ENCODE peak calls at places on chromosomes 7 and 10, in eight cellular contexts. One of them, this sample, is unnamed.

GRCh38 chr7:127769696-127770400 is 117.9 kb downstream of the SND1 start:
- DNase-seq in colonic mucosa: no peak
- DNase-seq in spleen: no peak
- DNase-seq in dorsolateral prefrontal cortex: no peak
- DNase-seq in GM20000: no peak
- DNase-seq in GM03348: peak; percentile 38
- DNase-seq in HuH-7.5: no peak
- DNase-seq in aorta: no peak
- DNase-seq in this sample: no peak

GRCh38 chr7:130896898-130897514 is 163.0 kb upstream of the KLF14 start:
- DNase-seq in GM03348: peak; percentile 65
- DNase-seq in spleen: peak; percentile 91
- DNase-seq in colonic mucosa: peak; percentile 85
- DNase-seq in aorta: peak; percentile 80
- DNase-seq in HuH-7.5: peak; percentile 51
- DNase-seq in dorsolateral prefrontal cortex: peak; percentile 82
- DNase-seq in GM20000: peak; percentile 65
- DNase-seq in this sample: peak; percentile 86

GRCh38 chr7:137953692-137954470 is 48.0 kb downstream of the CREB3L2 start:
- DNase-seq in colonic mucosa: peak; percentile 66
- DNase-seq in GM20000: no peak
- DNase-seq in aorta: no peak
- DNase-seq in GM03348: no peak
- DNase-seq in spleen: no peak
- DNase-seq in HuH-7.5: no peak
- DNase-seq in dorsolateral prefrontal cortex: no peak
- DNase-seq in this sample: no peak

GRCh38 chr10:103685880-103686669 is 169.3 kb downstream of the SH3PXD2A start:
- DNase-seq in HuH-7.5: peak; percentile 98
- DNase-seq in spleen: peak; percentile 91
- DNase-seq in aorta: peak; percentile 80
- DNase-seq in dorsolateral prefrontal cortex: peak; percentile 89
- DNase-seq in GM03348: peak; percentile 91
- DNase-seq in colonic mucosa: peak; percentile 88
- DNase-seq in GM20000: peak; percentile 86
- DNase-seq in this sample: peak; percentile 86

GRCh38 chr10:98141484-98142073 is 7.1 kb downstream of the R3HCC1L start:
- DNase-seq in GM20000: no peak
- DNase-seq in spleen: no peak
- DNase-seq in GM03348: no peak
- DNase-seq in dorsolateral prefrontal cortex: no peak
- DNase-seq in HuH-7.5: no peak
- DNase-seq in colonic mucosa: no peak
- DNase-seq in aorta: no peak
- DNase-seq in this sample: no peak

GRCh38 chr7:83038787-83039186 is 123.9 kb downstream of the PCLO start:
- DNase-seq in aorta: no peak
- DNase-seq in colonic mucosa: no peak
- DNase-seq in GM20000: no peak
- DNase-seq in dorsolateral prefrontal cortex: no peak
- DNase-seq in GM03348: no peak
- DNase-seq in spleen: no peak
- DNase-seq in HuH-7.5: no peak
- DNase-seq in this sample: no peak

GRCh38 chr7:41706228-41706930 is 3.5 kb upstream of the INHBA start:
- DNase-seq in dorsolateral prefrontal cortex: no peak
- DNase-seq in GM03348: no peak
- DNase-seq in aorta: no peak
- DNase-seq in spleen: no peak
- DNase-seq in GM20000: no peak
- DNase-seq in HuH-7.5: no peak
- DNase-seq in colonic mucosa: no peak
- DNase-seq in this sample: no peak

GRCh38 chr10:75402486-75403143 is 1.1 kb upstream of the ZNF503 start:
- DNase-seq in colonic mucosa: peak; percentile 45
- DNase-seq in GM03348: peak; percentile 35
- DNase-seq in GM20000: no peak
- DNase-seq in aorta: peak; percentile 59
- DNase-seq in HuH-7.5: no peak
- DNase-seq in dorsolateral prefrontal cortex: no peak
- DNase-seq in spleen: no peak
- DNase-seq in this sample: no peak

GRCh38 chr10:87861566-87861952 is 1.8 kb downstream of the KLLN start:
- DNase-seq in spleen: peak; percentile 93
- DNase-seq in GM20000: peak; percentile 71
- DNase-seq in GM03348: peak; percentile 72
- DNase-seq in colonic mucosa: peak; percentile 83
- DNase-seq in aorta: peak; percentile 86
- DNase-seq in HuH-7.5: peak; percentile 73
- DNase-seq in dorsolateral prefrontal cortex: peak; percentile 56
- DNase-seq in this sample: no peak

GRCh38 chr7:30863694-30864011 is 48.0 kb upstream of the AQP1 start:
- DNase-seq in GM20000: no peak
- DNase-seq in aorta: no peak
- DNase-seq in dorsolateral prefrontal cortex: no peak
- DNase-seq in HuH-7.5: no peak
- DNase-seq in colonic mucosa: no peak
- DNase-seq in GM03348: peak; percentile 57
- DNase-seq in spleen: no peak
- DNase-seq in this sample: no peak

GRCh38 chr7:49817251-49817650 is 43.8 kb downstream of the VWC2 start:
- DNase-seq in GM03348: no peak
- DNase-seq in colonic mucosa: no peak
- DNase-seq in aorta: no peak
- DNase-seq in spleen: no peak
- DNase-seq in HuH-7.5: no peak
- DNase-seq in dorsolateral prefrontal cortex: no peak
- DNase-seq in GM20000: no peak
- DNase-seq in this sample: no peak

GRCh38 chr10:30589441-30589840 is 40.1 kb downstream of the LYZL2 start:
- DNase-seq in spleen: peak; percentile 81
- DNase-seq in GM20000: no peak
- DNase-seq in HuH-7.5: no peak
- DNase-seq in dorsolateral prefrontal cortex: no peak
- DNase-seq in aorta: peak; percentile 60
- DNase-seq in colonic mucosa: no peak
- DNase-seq in GM03348: no peak
- DNase-seq in this sample: no peak

GRCh38 chr7:101816499-101817030 is 861 bp upstream of the CUX1 start:
- DNase-seq in colonic mucosa: peak; percentile 49
- DNase-seq in HuH-7.5: peak; percentile 80
- DNase-seq in dorsolateral prefrontal cortex: peak; percentile 73
- DNase-seq in aorta: peak; percentile 64
- DNase-seq in GM20000: peak; percentile 87
- DNase-seq in GM03348: peak; percentile 86
- DNase-seq in spleen: peak; percentile 90
- DNase-seq in this sample: peak; percentile 79

GRCh38 chr10:92082583-92083280 is 159.2 kb downstream of the BTAF1 start:
- DNase-seq in GM20000: no peak
- DNase-seq in GM03348: no peak
- DNase-seq in HuH-7.5: no peak
- DNase-seq in aorta: no peak
- DNase-seq in colonic mucosa: no peak
- DNase-seq in dorsolateral prefrontal cortex: no peak
- DNase-seq in spleen: no peak
- DNase-seq in this sample: no peak

GRCh38 chr7:33813331-33813730 is 92.0 kb upstream of the BMPER start:
- DNase-seq in colonic mucosa: no peak
- DNase-seq in GM03348: no peak
- DNase-seq in GM20000: no peak
- DNase-seq in HuH-7.5: no peak
- DNase-seq in aorta: no peak
- DNase-seq in dorsolateral prefrontal cortex: no peak
- DNase-seq in spleen: no peak
- DNase-seq in this sample: no peak

GRCh38 chr10:102410427-102411073 is 8.0 kb downstream of the PSD start:
- DNase-seq in colonic mucosa: no peak
- DNase-seq in GM20000: peak; percentile 40
- DNase-seq in aorta: no peak
- DNase-seq in GM03348: no peak
- DNase-seq in HuH-7.5: no peak
- DNase-seq in spleen: no peak
- DNase-seq in dorsolateral prefrontal cortex: peak; percentile 78
- DNase-seq in this sample: no peak

GRCh38 chr10:11742009-11742778 is at the start of gene ECHDC3:
- DNase-seq in spleen: peak; percentile 95
- DNase-seq in HuH-7.5: peak; percentile 76
- DNase-seq in aorta: peak; percentile 78
- DNase-seq in GM03348: peak; percentile 49
- DNase-seq in dorsolateral prefrontal cortex: peak; percentile 38
- DNase-seq in colonic mucosa: peak; percentile 70
- DNase-seq in GM20000: peak; percentile 97
- DNase-seq in this sample: peak; percentile 97

GRCh38 chr10:77531441-77532001 is 106.1 kb downstream of the KCNMA1 start:
- DNase-seq in colonic mucosa: no peak
- DNase-seq in HuH-7.5: no peak
- DNase-seq in GM20000: no peak
- DNase-seq in aorta: peak; percentile 85
- DNase-seq in GM03348: peak; percentile 81
- DNase-seq in dorsolateral prefrontal cortex: peak; percentile 56
- DNase-seq in spleen: no peak
- DNase-seq in this sample: peak; percentile 52

GRCh38 chr7:135375908-135376699 is 133.8 kb downstream of the CNOT4 start:
- DNase-seq in aorta: no peak
- DNase-seq in GM20000: no peak
- DNase-seq in GM03348: peak; percentile 21
- DNase-seq in spleen: no peak
- DNase-seq in colonic mucosa: no peak
- DNase-seq in HuH-7.5: no peak
- DNase-seq in dorsolateral prefrontal cortex: no peak
- DNase-seq in this sample: no peak

GRCh38 chr10:58175990-58176910 is 91.4 kb downstream of the IPMK start:
- DNase-seq in colonic mucosa: no peak
- DNase-seq in GM03348: peak; percentile 12
- DNase-seq in aorta: no peak
- DNase-seq in spleen: no peak
- DNase-seq in GM20000: no peak
- DNase-seq in dorsolateral prefrontal cortex: no peak
- DNase-seq in HuH-7.5: no peak
- DNase-seq in this sample: no peak

GRCh38 chr7:116617878-116618277 is 54.1 kb upstream of the MET start:
- DNase-seq in HuH-7.5: no peak
- DNase-seq in colonic mucosa: no peak
- DNase-seq in aorta: no peak
- DNase-seq in GM03348: no peak
- DNase-seq in dorsolateral prefrontal cortex: no peak
- DNase-seq in GM20000: no peak
- DNase-seq in spleen: no peak
- DNase-seq in this sample: no peak

GRCh38 chr7:28768577-28769147 is 189.5 kb downstream of the TRIL start:
- DNase-seq in colonic mucosa: no peak
- DNase-seq in GM03348: peak; percentile 24
- DNase-seq in HuH-7.5: no peak
- DNase-seq in aorta: no peak
- DNase-seq in GM20000: no peak
- DNase-seq in dorsolateral prefrontal cortex: no peak
- DNase-seq in spleen: no peak
- DNase-seq in this sample: no peak

GRCh38 chr10:44575601-44576380 is 190.9 kb upstream of the CXCL12 start:
- DNase-seq in GM20000: no peak
- DNase-seq in dorsolateral prefrontal cortex: no peak
- DNase-seq in GM03348: no peak
- DNase-seq in aorta: no peak
- DNase-seq in colonic mucosa: no peak
- DNase-seq in spleen: no peak
- DNase-seq in HuH-7.5: no peak
- DNase-seq in this sample: no peak

GRCh38 chr7:83021032-83021431 is 141.7 kb downstream of the PCLO start:
- DNase-seq in spleen: no peak
- DNase-seq in HuH-7.5: no peak
- DNase-seq in GM03348: no peak
- DNase-seq in colonic mucosa: no peak
- DNase-seq in GM20000: no peak
- DNase-seq in aorta: no peak
- DNase-seq in dorsolateral prefrontal cortex: no peak
- DNase-seq in this sample: no peak

GRCh38 chr7:94041529-94041928 is 37.4 kb upstream of the BET1 start:
- DNase-seq in aorta: no peak
- DNase-seq in GM20000: no peak
- DNase-seq in dorsolateral prefrontal cortex: no peak
- DNase-seq in spleen: no peak
- DNase-seq in GM03348: no peak
- DNase-seq in colonic mucosa: no peak
- DNase-seq in HuH-7.5: no peak
- DNase-seq in this sample: no peak

GRCh38 chr10:18594574-18595156 is 56.7 kb downstream of the NSUN6 start:
- DNase-seq in dorsolateral prefrontal cortex: no peak
- DNase-seq in GM20000: no peak
- DNase-seq in aorta: no peak
- DNase-seq in spleen: no peak
- DNase-seq in colonic mucosa: no peak
- DNase-seq in GM03348: no peak
- DNase-seq in HuH-7.5: no peak
- DNase-seq in this sample: peak; percentile 65

GRCh38 chr7:187237-187927 is 5.0 kb upstream of the FAM20C start:
- DNase-seq in spleen: no peak
- DNase-seq in GM03348: no peak
- DNase-seq in colonic mucosa: no peak
- DNase-seq in HuH-7.5: no peak
- DNase-seq in aorta: no peak
- DNase-seq in GM20000: no peak
- DNase-seq in dorsolateral prefrontal cortex: no peak
- DNase-seq in this sample: no peak

GRCh38 chr7:147658392-147658791 is 932.2 kb upstream of the C7orf33 start:
- DNase-seq in spleen: no peak
- DNase-seq in aorta: no peak
- DNase-seq in HuH-7.5: no peak
- DNase-seq in GM20000: no peak
- DNase-seq in GM03348: no peak
- DNase-seq in colonic mucosa: no peak
- DNase-seq in dorsolateral prefrontal cortex: no peak
- DNase-seq in this sample: no peak

GRCh38 chr10:114163062-114163861 is 10.7 kb downstream of the CCDC186 start:
- DNase-seq in dorsolateral prefrontal cortex: no peak
- DNase-seq in aorta: no peak
- DNase-seq in GM20000: no peak
- DNase-seq in GM03348: peak; percentile 47
- DNase-seq in spleen: no peak
- DNase-seq in colonic mucosa: no peak
- DNase-seq in HuH-7.5: no peak
- DNase-seq in this sample: no peak

GRCh38 chr10:77004917-77005564 is 632.6 kb downstream of the KCNMA1 start:
- DNase-seq in GM03348: peak; percentile 74
- DNase-seq in colonic mucosa: peak; percentile 33
- DNase-seq in HuH-7.5: peak; percentile 15
- DNase-seq in dorsolateral prefrontal cortex: no peak
- DNase-seq in GM20000: peak; percentile 21
- DNase-seq in aorta: no peak
- DNase-seq in spleen: no peak
- DNase-seq in this sample: peak; percentile 40

GRCh38 chr10:17643339-17643754 is 604 bp upstream of the STAM start:
- DNase-seq in dorsolateral prefrontal cortex: no peak
- DNase-seq in GM20000: no peak
- DNase-seq in colonic mucosa: no peak
- DNase-seq in aorta: peak; percentile 86
- DNase-seq in spleen: peak; percentile 82
- DNase-seq in HuH-7.5: peak; percentile 41
- DNase-seq in GM03348: peak; percentile 87
- DNase-seq in this sample: peak; percentile 81

GRCh38 chr10:688621-689426 is 644 bp downstream of the DIP2C start:
- DNase-seq in spleen: no peak
- DNase-seq in GM03348: peak; percentile 53
- DNase-seq in colonic mucosa: peak; percentile 42
- DNase-seq in HuH-7.5: peak; percentile 75
- DNase-seq in dorsolateral prefrontal cortex: peak; percentile 68
- DNase-seq in aorta: peak; percentile 64
- DNase-seq in GM20000: no peak
- DNase-seq in this sample: peak; percentile 81

GRCh38 chr10:110446954-110447608 is 50.6 kb upstream of the DUSP5 start:
- DNase-seq in GM03348: peak; percentile 87
- DNase-seq in GM20000: no peak
- DNase-seq in colonic mucosa: no peak
- DNase-seq in dorsolateral prefrontal cortex: no peak
- DNase-seq in HuH-7.5: no peak
- DNase-seq in spleen: peak; percentile 63
- DNase-seq in aorta: no peak
- DNase-seq in this sample: no peak

GRCh38 chr10:132281915-132282666 is 25.7 kb downstream of the STK32C start:
- DNase-seq in spleen: peak; percentile 59
- DNase-seq in GM03348: no peak
- DNase-seq in aorta: peak; percentile 32
- DNase-seq in colonic mucosa: no peak
- DNase-seq in HuH-7.5: no peak
- DNase-seq in GM20000: no peak
- DNase-seq in dorsolateral prefrontal cortex: peak; percentile 69
- DNase-seq in this sample: no peak